ENCODE peak calls at places on chromosomes 16 and 17, in eight cellular contexts. Y is astrocyte, T is osteoblast, B is astrocyte of the cerebellum, U is gastrocnemius medialis, R is psoas muscle, P is IMR-90, H is cardiac muscle cell. E is an unnamed sample.

GRCh38 chr17:19250421-19251141 is 13.4 kb downstream of the EPN2 start:
- DNase-seq in Y (no peak), T (no peak), B (no peak), U (peak; percentile 44), R (peak; percentile 69), P (no peak), H (no peak), E (no peak)

GRCh38 chr16:3101018-3101840 is 2.1 kb upstream of the ZSCAN10 start:
- DNase-seq in Y (no peak), T (peak; percentile 85), B (no peak), U (no peak), R (peak; percentile 30), P (no peak), H (peak; percentile 42), E (peak; percentile 28)

GRCh38 chr16:19771796-19772195 is 53.7 kb downstream of the IQCK start:
- DNase-seq in Y (no peak), T (no peak), B (no peak), U (no peak), R (no peak), P (no peak), H (no peak), E (peak; percentile 10)

GRCh38 chr16:12572316-12572985 is 231.2 kb downstream of the CPPED1 start:
- DNase-seq in Y (no peak), T (no peak), B (no peak), U (no peak), R (no peak), P (no peak), H (no peak), E (no peak)

GRCh38 chr17:59761385-59762021 is 54.0 kb downstream of the VMP1 start:
- DNase-seq in Y (peak; percentile 98), T (peak; percentile 58), B (peak; percentile 97), U (no peak), R (no peak), P (peak; percentile 86), H (peak; percentile 89), E (peak; percentile 83)

GRCh38 chr16:49277386-49277742 is 4.3 kb downstream of the CBLN1 start:
- DNase-seq in Y (no peak), T (peak; percentile 86), B (no peak), U (no peak), R (no peak), P (no peak), H (no peak), E (no peak)

GRCh38 chr16:89784409-89784808 is 32.0 kb downstream of the FANCA start:
- DNase-seq in Y (no peak), T (no peak), B (no peak), U (no peak), R (no peak), P (no peak), H (no peak), E (no peak)

GRCh38 chr16:89476379-89476778 is 14.0 kb downstream of the ANKRD11 start:
- DNase-seq in Y (no peak), T (no peak), B (no peak), U (peak; percentile 69), R (peak; percentile 16), P (no peak), H (no peak), E (no peak)

GRCh38 chr17:70920416-70920815 is 751.1 kb downstream of the KCNJ2 start:
- DNase-seq in Y (no peak), T (no peak), B (no peak), U (no peak), R (no peak), P (no peak), H (no peak), E (no peak)

GRCh38 chr17:46140645-46141197 is 52.5 kb downstream of the KANSL1 start:
- DNase-seq in Y (no peak), T (no peak), B (no peak), U (no peak), R (no peak), P (no peak), H (no peak), E (no peak)

GRCh38 chr17:44801880-44802279 is 28.2 kb downstream of the GJC1 start:
- DNase-seq in Y (no peak), T (no peak), B (no peak), U (no peak), R (no peak), P (no peak), H (no peak), E (no peak)

GRCh38 chr16:89334988-89335802 is 117.7 kb downstream of the ZNF778 start:
- DNase-seq in Y (no peak), T (peak; percentile 29), B (no peak), U (peak; percentile 28), R (peak; percentile 59), P (no peak), H (no peak), E (no peak)

GRCh38 chr16:12257926-12258561 is 281.5 kb downstream of the SNX29 start:
- DNase-seq in Y (no peak), T (peak; percentile 17), B (no peak), U (peak; percentile 22), R (no peak), P (no peak), H (no peak), E (no peak)

GRCh38 chr16:84585886-84586285 is 32.0 kb downstream of the COTL1 start:
- DNase-seq in Y (no peak), T (no peak), B (no peak), U (no peak), R (peak; percentile 59), P (no peak), H (no peak), E (no peak)

GRCh38 chr16:23754594-23755483 is at the start of gene CHP2:
- DNase-seq in Y (no peak), T (peak; percentile 73), B (no peak), U (no peak), R (peak; percentile 53), P (no peak), H (no peak), E (no peak)

GRCh38 chr17:6502142-6502541 is 54.2 kb downstream of the PITPNM3 start:
- DNase-seq in Y (no peak), T (no peak), B (no peak), U (no peak), R (no peak), P (no peak), H (no peak), E (no peak)

GRCh38 chr17:68782829-68783228 is 172.4 kb downstream of the ABCA8 start:
- DNase-seq in Y (no peak), T (no peak), B (no peak), U (peak; percentile 61), R (peak; percentile 63), P (no peak), H (no peak), E (peak; percentile 64)

GRCh38 chr17:51739245-51739886 is 419.1 kb downstream of the CA10 start:
- DNase-seq in Y (no peak), T (no peak), B (no peak), U (no peak), R (no peak), P (no peak), H (no peak), E (no peak)

GRCh38 chr17:14269473-14269872 is 31.4 kb upstream of the HS3ST3B1 start:
- DNase-seq in Y (no peak), T (no peak), B (no peak), U (no peak), R (no peak), P (no peak), H (no peak), E (no peak)

GRCh38 chr16:1564325-1564724 is 30.9 kb downstream of the TMEM204 start:
- DNase-seq in Y (no peak), T (peak; percentile 81), B (no peak), U (no peak), R (no peak), P (no peak), H (no peak), E (no peak)
- TF ChIP-seq CTCF in Y (no peak), T (peak; percentile 14), B (no peak), U (peak; percentile 47), R (peak; percentile 42), P (peak; percentile 15), H (peak; percentile 30), E (peak; percentile 38)

GRCh38 chr17:36592316-36592710 is 634 bp downstream of the DHRS11 start:
- DNase-seq in Y (no peak), T (peak; percentile 84), B (no peak), U (no peak), R (peak; percentile 58), P (no peak), H (peak; percentile 15), E (no peak)

GRCh38 chr17:36594626-36595401 is 3.1 kb downstream of the DHRS11 start:
- DNase-seq in Y (no peak), T (no peak), B (no peak), U (no peak), R (no peak), P (no peak), H (no peak), E (no peak)

GRCh38 chr17:36593651-36594316 is 2.1 kb downstream of the DHRS11 start:
- DNase-seq in Y (no peak), T (no peak), B (no peak), U (no peak), R (no peak), P (no peak), H (no peak), E (no peak)

GRCh38 chr17:36591434-36592315 is at the start of gene DHRS11:
- DNase-seq in Y (peak; percentile 34), T (peak; percentile 99), B (no peak), U (peak; percentile 77), R (peak; percentile 91), P (peak; percentile 64), H (peak; percentile 80), E (peak; percentile 72)

GRCh38 chr17:36592711-36593321 is 1.1 kb downstream of the DHRS11 start:
- DNase-seq in Y (no peak), T (peak; percentile 62), B (no peak), U (no peak), R (no peak), P (no peak), H (no peak), E (no peak)
- H3K4me3 ChIP-seq in Y (peak overlapping the region; percentile 64), T (peak overlapping the region; percentile 85), B (peak overlapping the region; percentile 58), U (peak overlapping the region; percentile 73), R (peak overlapping the region; percentile 98), P (peak overlapping the region; percentile 93), H (peak overlapping the region; percentile 67), E (peak overlapping the region; percentile 68)

GRCh38 chr17:10633738-10634379 is 23.2 kb downstream of the MYH3 start:
- DNase-seq in Y (no peak), T (no peak), B (no peak), U (no peak), R (no peak), P (no peak), H (no peak), E (no peak)

GRCh38 chr17:10631701-10632100 is 25.4 kb downstream of the MYH3 start:
- DNase-seq in Y (no peak), T (no peak), B (no peak), U (no peak), R (no peak), P (no peak), H (no peak), E (no peak)

GRCh38 chr17:10638151-10638550 is 19.0 kb downstream of the MYH3 start:
- DNase-seq in Y (no peak), T (no peak), B (no peak), U (no peak), R (no peak), P (no peak), H (no peak), E (no peak)

GRCh38 chr17:10631048-10631700 is 25.9 kb downstream of the MYH3 start:
- DNase-seq in Y (no peak), T (peak; percentile 90), B (no peak), U (no peak), R (no peak), P (peak; percentile 10), H (peak; percentile 46), E (peak; percentile 28)

GRCh38 chr17:10635290-10635689 is 21.8 kb downstream of the MYH3 start:
- DNase-seq in Y (no peak), T (no peak), B (no peak), U (no peak), R (no peak), P (no peak), H (no peak), E (no peak)
- TF ChIP-seq CTCF in Y (no peak), T (no peak), B (no peak), U (no peak), R (no peak), P (no peak), H (no peak), E (no peak)

GRCh38 chr16:7334801-7335560 is 2.3 kb downstream of the RBFOX1 start:
- DNase-seq in Y (no peak), T (no peak), B (no peak), U (peak; percentile 48), R (peak; percentile 70), P (no peak), H (no peak), E (no peak)
- H3K4me3 ChIP-seq in Y (no peak overlapping the region), T (no peak overlapping the region), B (no peak overlapping the region), U (peak overlapping the region; percentile 55), R (peak overlapping the region; percentile 75), P (no peak overlapping the region), H (no peak overlapping the region), E (no peak overlapping the region)